ENCODE peak calls at places on chromosome 4, in six cellular contexts. M is A549; F is NCI-H460; G is astrocyte of the cerebellum; E is M059J; W is effector memory CD4-positive, alpha-beta T cell. Y is an unnamed sample.

GRCh38 chr4:138975225-138975624 is 40.4 kb upstream of the NOCT start:
- DNase-seq in M (no peak), F (no peak), E (no peak), W (no peak), G (no peak), Y (no peak)

GRCh38 chr4:147370473-147370872 is 110.4 kb upstream of the EDNRA start:
- DNase-seq in E (peak), W (no peak), G (no peak), M (no peak), F (no peak), Y (no peak)

GRCh38 chr4:19987746-19988145 is 264.0 kb upstream of the SLIT2 start:
- DNase-seq in W (no peak), G (peak), M (no peak), F (no peak), E (peak), Y (no peak)

GRCh38 chr4:94548571-94548970 is 96.8 kb downstream of the PDLIM5 start:
- DNase-seq in W (no peak), G (peak), M (peak), F (no peak), E (peak), Y (peak)

GRCh38 chr4:7428261-7429068 is 6.3 kb downstream of the PSAPL1 start:
- DNase-seq in E (no peak), M (no peak), G (no peak), W (no peak), F (no peak), Y (no peak)

GRCh38 chr4:143389543-143390195 is 53.0 kb downstream of the GAB1 start:
- DNase-seq in W (no peak), E (peak), M (no peak), G (no peak), F (no peak), Y (no peak)

GRCh38 chr4:7815562-7815961 is 124.1 kb downstream of the AFAP1 start:
- DNase-seq in E (peak), M (no peak), F (no peak), G (no peak), W (no peak), Y (no peak)

GRCh38 chr4:30860983-30861382 is 140.8 kb downstream of the PCDH7 start:
- DNase-seq in G (no peak), F (no peak), W (no peak), M (no peak), E (no peak), Y (no peak)

GRCh38 chr4:68074397-68074796 is 55.3 kb downstream of the TMPRSS11F start:
- DNase-seq in G (no peak), W (no peak), M (no peak), E (peak), F (no peak), Y (no peak)

GRCh38 chr4:149605601-149606378 is 209.9 kb downstream of the IQCM start:
- DNase-seq in F (no peak), W (no peak), M (no peak), E (no peak), G (no peak), Y (no peak)

GRCh38 chr4:170497105-170497504 is 407.3 kb upstream of the AADAT start:
- DNase-seq in E (no peak), F (peak), W (no peak), G (no peak), M (no peak), Y (peak)

GRCh38 chr4:164937576-164938270 is 39.7 kb downstream of the TRIM61 start:
- DNase-seq in E (peak), W (no peak), M (no peak), G (no peak), F (peak), Y (no peak)